ENCODE peak calls at places on chromosomes 13 and 19, in seven cellular contexts. One of them, this sample, is unnamed.

GRCh38 chr13:44380404-44381165 is 7.0 kb downstream of the SERP2 start:
- DNase-seq in GM12878: no peak
- DNase-seq in H1: no peak
- DNase-seq in HCT116: no peak
- DNase-seq in SK-N-SH: no peak
- DNase-seq in HepG2: no peak
- DNase-seq in K562: no peak
- DNase-seq in this sample: no peak

GRCh38 chr13:77325371-77325941 is 1.4 kb downstream of the MYCBP2 start:
- DNase-seq in SK-N-SH: peak; percentile 6
- DNase-seq in GM12878: no peak
- DNase-seq in HCT116: no peak
- DNase-seq in H1: no peak
- DNase-seq in K562: no peak
- DNase-seq in HepG2: no peak
- DNase-seq in this sample: no peak

GRCh38 chr19:347946-348861 is 3.6 kb upstream of the MIER2 start:
- DNase-seq in HCT116: no peak
- DNase-seq in SK-N-SH: no peak
- DNase-seq in K562: peak; percentile 29
- DNase-seq in HepG2: peak; percentile 57
- DNase-seq in H1: no peak
- DNase-seq in GM12878: no peak
- DNase-seq in this sample: no peak

GRCh38 chr13:51995677-51996551 is 15.3 kb downstream of the ATP7B start:
- DNase-seq in HepG2: no peak
- DNase-seq in SK-N-SH: no peak
- DNase-seq in HCT116: no peak
- DNase-seq in K562: peak; percentile 51
- DNase-seq in GM12878: no peak
- DNase-seq in H1: no peak
- DNase-seq in this sample: peak; percentile 71

GRCh38 chr13:36718146-36718545 is 44.3 kb downstream of the SERTM1 start:
- DNase-seq in HepG2: no peak
- DNase-seq in HCT116: no peak
- DNase-seq in GM12878: no peak
- DNase-seq in H1: no peak
- DNase-seq in K562: no peak
- DNase-seq in SK-N-SH: no peak
- DNase-seq in this sample: no peak

GRCh38 chr19:7748756-7749155 is 1.4 kb upstream of the CD209 start:
- DNase-seq in H1: peak; percentile 51
- DNase-seq in K562: no peak
- DNase-seq in HCT116: peak; percentile 50
- DNase-seq in SK-N-SH: no peak
- DNase-seq in HepG2: peak; percentile 14
- DNase-seq in GM12878: no peak
- DNase-seq in this sample: peak; percentile 89

GRCh38 chr19:43425567-43426392 is 11.1 kb downstream of the TEX101 start:
- DNase-seq in K562: peak; percentile 15
- DNase-seq in HCT116: peak; percentile 18
- DNase-seq in H1: no peak
- DNase-seq in SK-N-SH: no peak
- DNase-seq in HepG2: no peak
- DNase-seq in GM12878: no peak
- DNase-seq in this sample: no peak

GRCh38 chr13:83065136-83065535 is 817.1 kb downstream of the SLITRK1 start:
- DNase-seq in HCT116: no peak
- DNase-seq in HepG2: no peak
- DNase-seq in K562: no peak
- DNase-seq in GM12878: no peak
- DNase-seq in SK-N-SH: no peak
- DNase-seq in H1: no peak
- DNase-seq in this sample: peak; percentile 30

GRCh38 chr19:13215572-13216380 is 65.6 kb downstream of the IER2 start:
- DNase-seq in SK-N-SH: no peak
- DNase-seq in HCT116: no peak
- DNase-seq in HepG2: peak; percentile 35
- DNase-seq in K562: no peak
- DNase-seq in H1: no peak
- DNase-seq in GM12878: peak; percentile 28
- DNase-seq in this sample: no peak

GRCh38 chr19:10922638-10923014 is 5.8 kb downstream of the YIPF2 start:
- DNase-seq in HCT116: no peak
- DNase-seq in HepG2: no peak
- DNase-seq in SK-N-SH: no peak
- DNase-seq in K562: no peak
- DNase-seq in GM12878: no peak
- DNase-seq in H1: no peak
- DNase-seq in this sample: no peak

GRCh38 chr19:27774827-27775226 is 1438.1 kb downstream of the UQCRFS1 start:
- DNase-seq in GM12878: no peak
- DNase-seq in HepG2: peak; percentile 18
- DNase-seq in HCT116: no peak
- DNase-seq in H1: no peak
- DNase-seq in SK-N-SH: no peak
- DNase-seq in K562: peak; percentile 41
- DNase-seq in this sample: peak; percentile 16

GRCh38 chr19:52936958-52937334 is 13.7 kb upstream of the ZNF888 start:
- DNase-seq in HCT116: no peak
- DNase-seq in K562: peak; percentile 47
- DNase-seq in HepG2: no peak
- DNase-seq in GM12878: no peak
- DNase-seq in H1: no peak
- DNase-seq in SK-N-SH: no peak
- DNase-seq in this sample: peak; percentile 44

GRCh38 chr19:2341247-2341705 is 12.8 kb downstream of the SPPL2B start:
- DNase-seq in H1: no peak
- DNase-seq in SK-N-SH: no peak
- DNase-seq in HCT116: no peak
- DNase-seq in HepG2: no peak
- DNase-seq in GM12878: no peak
- DNase-seq in K562: peak; percentile 48
- DNase-seq in this sample: no peak

GRCh38 chr19:13014921-13015280 is 19.6 kb downstream of the NFIX start:
- DNase-seq in GM12878: no peak
- DNase-seq in HepG2: no peak
- DNase-seq in H1: no peak
- DNase-seq in SK-N-SH: no peak
- DNase-seq in HCT116: no peak
- DNase-seq in K562: no peak
- DNase-seq in this sample: no peak

GRCh38 chr13:30313307-30313706 is 6.0 kb upstream of the KATNAL1 start:
- DNase-seq in HepG2: no peak
- DNase-seq in HCT116: no peak
- DNase-seq in K562: no peak
- DNase-seq in H1: no peak
- DNase-seq in SK-N-SH: no peak
- DNase-seq in GM12878: no peak
- DNase-seq in this sample: no peak

GRCh38 chr13:30314562-30314961 is 7.2 kb upstream of the KATNAL1 start:
- DNase-seq in HepG2: no peak
- DNase-seq in GM12878: no peak
- DNase-seq in SK-N-SH: no peak
- DNase-seq in H1: no peak
- DNase-seq in HCT116: no peak
- DNase-seq in K562: no peak
- DNase-seq in this sample: no peak

GRCh38 chr13:30318026-30318425 is 10.7 kb upstream of the KATNAL1 start:
- DNase-seq in HCT116: no peak
- DNase-seq in H1: no peak
- DNase-seq in SK-N-SH: no peak
- DNase-seq in K562: no peak
- DNase-seq in HepG2: no peak
- DNase-seq in GM12878: no peak
- DNase-seq in this sample: no peak

GRCh38 chr13:30312859-30313258 is 5.5 kb upstream of the KATNAL1 start:
- DNase-seq in HCT116: no peak
- DNase-seq in GM12878: no peak
- DNase-seq in HepG2: no peak
- DNase-seq in SK-N-SH: no peak
- DNase-seq in K562: no peak
- DNase-seq in H1: no peak
- DNase-seq in this sample: no peak

DNA sequence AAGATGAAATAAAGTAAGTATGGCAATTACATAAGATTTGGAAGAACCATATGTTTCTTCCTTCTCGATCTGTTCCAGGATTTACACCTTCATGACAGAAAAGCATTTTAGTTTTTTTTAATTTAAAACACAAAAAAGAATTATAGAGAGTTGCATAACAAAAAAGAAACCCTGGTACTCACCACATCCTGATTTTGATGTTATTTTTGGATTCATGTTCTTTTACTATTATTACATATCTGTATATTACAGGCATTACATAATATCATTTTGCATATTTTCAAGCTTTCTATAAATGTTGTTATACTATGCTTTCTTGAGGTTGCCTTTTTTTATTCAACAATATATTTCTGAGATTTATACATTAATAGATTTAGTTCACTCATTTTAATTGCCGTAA is 6.7 kb upstream of the KATNAL1 start:
- DNase-seq in HCT116: no peak
- DNase-seq in K562: no peak
- DNase-seq in SK-N-SH: no peak
- DNase-seq in HepG2: no peak
- DNase-seq in GM12878: no peak
- DNase-seq in H1: no peak
- DNase-seq in this sample: no peak
- TF ChIP-seq JUND in HCT116: no peak
- TF ChIP-seq JUND in K562: no peak
- TF ChIP-seq JUND in SK-N-SH: no peak
- TF ChIP-seq JUND in HepG2: no peak
- TF ChIP-seq JUND in GM12878: no peak
- TF ChIP-seq JUND in H1: no peak
- TF ChIP-seq JUND in this sample: no peak

GRCh38 chr19:29810504-29810871 is 1.3 kb upstream of the CCNE1 start:
- DNase-seq in HCT116: no peak
- DNase-seq in SK-N-SH: no peak
- DNase-seq in HepG2: no peak
- DNase-seq in K562: peak; percentile 77
- DNase-seq in GM12878: no peak
- DNase-seq in H1: no peak
- DNase-seq in this sample: no peak

GRCh38 chr19:29812881-29813275 is 1.1 kb downstream of the CCNE1 start:
- DNase-seq in H1: no peak
- DNase-seq in GM12878: no peak
- DNase-seq in HCT116: no peak
- DNase-seq in HepG2: no peak
- DNase-seq in K562: no peak
- DNase-seq in SK-N-SH: no peak
- DNase-seq in this sample: no peak

GRCh38 chr19:29813665-29814064 is 1.9 kb downstream of the CCNE1 start:
- DNase-seq in HCT116: no peak
- DNase-seq in K562: peak; percentile 48
- DNase-seq in SK-N-SH: no peak
- DNase-seq in H1: no peak
- DNase-seq in HepG2: no peak
- DNase-seq in GM12878: no peak
- DNase-seq in this sample: no peak

GRCh38 chr19:29811125-29812079 is at the start of gene CCNE1:
- DNase-seq in GM12878: no peak
- DNase-seq in H1: no peak
- DNase-seq in HCT116: peak; percentile 43
- DNase-seq in SK-N-SH: peak; percentile 99
- DNase-seq in K562: peak; percentile 91
- DNase-seq in HepG2: peak; percentile 65
- DNase-seq in this sample: peak; percentile 91

GRCh38 chr19:29812080-29812880 is 489 bp downstream of the CCNE1 start:
- DNase-seq in HepG2: no peak
- DNase-seq in GM12878: no peak
- DNase-seq in K562: no peak
- DNase-seq in H1: no peak
- DNase-seq in HCT116: no peak
- DNase-seq in SK-N-SH: peak; percentile 71
- DNase-seq in this sample: no peak
- TF ChIP-seq JUND in HepG2: no peak
- TF ChIP-seq JUND in GM12878: no peak
- TF ChIP-seq JUND in K562: no peak
- TF ChIP-seq JUND in H1: no peak
- TF ChIP-seq JUND in HCT116: no peak
- TF ChIP-seq JUND in SK-N-SH: no peak
- TF ChIP-seq JUND in this sample: no peak

GRCh38 chr13:48645845-48646244 is 7.9 kb upstream of the CYSLTR2 start:
- DNase-seq in HepG2: no peak
- DNase-seq in H1: no peak
- DNase-seq in HCT116: no peak
- DNase-seq in SK-N-SH: no peak
- DNase-seq in K562: peak; percentile 11
- DNase-seq in GM12878: no peak
- DNase-seq in this sample: no peak
- TF ChIP-seq JUND in HepG2: no peak
- TF ChIP-seq JUND in H1: no peak
- TF ChIP-seq JUND in HCT116: no peak
- TF ChIP-seq JUND in SK-N-SH: no peak
- TF ChIP-seq JUND in K562: no peak
- TF ChIP-seq JUND in GM12878: no peak
- TF ChIP-seq JUND in this sample: no peak

GRCh38 chr19:6092329-6093286 is 17.7 kb downstream of the RFX2 start:
- DNase-seq in H1: peak; percentile 34
- DNase-seq in GM12878: no peak
- DNase-seq in HepG2: peak; percentile 56
- DNase-seq in SK-N-SH: no peak
- DNase-seq in K562: peak; percentile 90
- DNase-seq in HCT116: peak; percentile 48
- DNase-seq in this sample: peak; percentile 89
- TF ChIP-seq JUND in H1: no peak
- TF ChIP-seq JUND in GM12878: no peak
- TF ChIP-seq JUND in HepG2: no peak
- TF ChIP-seq JUND in SK-N-SH: no peak
- TF ChIP-seq JUND in K562: peak; percentile 45
- TF ChIP-seq JUND in HCT116: peak; percentile 23
- TF ChIP-seq JUND in this sample: no peak

DNA sequence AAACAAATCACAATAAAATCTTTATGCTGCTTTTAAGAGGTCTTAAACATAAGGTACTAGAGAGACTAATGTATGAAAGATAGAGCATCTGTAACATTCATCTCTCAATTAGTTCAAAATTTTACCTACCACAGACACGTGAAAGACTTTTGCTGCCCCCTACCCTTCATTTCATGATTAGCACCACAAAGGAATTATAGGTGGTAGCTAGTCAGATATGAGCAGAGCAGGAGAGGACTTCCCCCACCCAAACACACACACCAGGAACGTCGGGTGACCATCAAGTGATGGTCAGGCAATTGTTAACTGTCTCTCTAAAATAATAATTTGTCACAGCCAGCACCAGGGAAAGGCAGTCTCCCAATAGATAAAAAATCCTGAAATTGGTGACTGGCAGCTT is 1531.7 kb upstream of the SPRY2 start:
- DNase-seq in K562: no peak
- DNase-seq in H1: no peak
- DNase-seq in SK-N-SH: peak; percentile 8
- DNase-seq in HCT116: peak; percentile 12
- DNase-seq in GM12878: no peak
- DNase-seq in HepG2: peak; percentile 38
- DNase-seq in this sample: peak; percentile 60
- TF ChIP-seq JUND in K562: no peak
- TF ChIP-seq JUND in H1: no peak
- TF ChIP-seq JUND in SK-N-SH: no peak
- TF ChIP-seq JUND in HCT116: no peak
- TF ChIP-seq JUND in GM12878: no peak
- TF ChIP-seq JUND in HepG2: no peak
- TF ChIP-seq JUND in this sample: no peak

GRCh38 chr19:17872251-17873001 is 681 bp downstream of the SLC5A5 start:
- DNase-seq in H1: no peak
- DNase-seq in HepG2: no peak
- DNase-seq in GM12878: no peak
- DNase-seq in HCT116: no peak
- DNase-seq in K562: no peak
- DNase-seq in SK-N-SH: no peak
- DNase-seq in this sample: no peak
- TF ChIP-seq JUND in H1: no peak
- TF ChIP-seq JUND in HepG2: no peak
- TF ChIP-seq JUND in GM12878: no peak
- TF ChIP-seq JUND in HCT116: no peak
- TF ChIP-seq JUND in K562: no peak
- TF ChIP-seq JUND in SK-N-SH: no peak
- TF ChIP-seq JUND in this sample: no peak